ENCODE peak calls at places on chromosomes 3 and 15, in nine cellular contexts. H is fibroblast of pulmonary artery; L is activated naive CD8-positive, alpha-beta T cell treated with anti-CD3 and anti-CD28 coated beads for 36 hours; M is psoas muscle; D is GM13976; Z is T-helper 2 cell; A is LHCN-M2; Y is activated CD4-positive, alpha-beta memory T cell treated with anti-CD3 and anti-CD28 coated beads for 36 hours; I is HFFc6. C is an unnamed sample.

GRCh38 chr3:102722317-102722716 is 287.5 kb downstream of the ZPLD1 start:
- DNase-seq in H (no peak), Y (no peak), L (no peak), A (no peak), M (no peak), I (no peak), Z (no peak), D (no peak), C (no peak)

GRCh38 chr15:31214158-31214863 is 112.3 kb upstream of the KLF13 start:
- DNase-seq in Z (peak), Y (peak), D (no peak), H (no peak), A (no peak), L (no peak), M (no peak), I (no peak), C (no peak)

GRCh38 chr3:188322135-188322892 is 168.4 kb downstream of the LPP start:
- DNase-seq in A (no peak), Y (no peak), I (no peak), M (no peak), L (no peak), Z (no peak), D (no peak), H (no peak), C (no peak)

GRCh38 chr3:62677926-62678325 is 197.3 kb downstream of the CADPS start:
- DNase-seq in H (no peak), Z (no peak), I (no peak), Y (no peak), L (no peak), D (no peak), A (no peak), M (no peak), C (no peak)

GRCh38 chr15:81032818-81033217 is 32.1 kb downstream of the TLNRD1 start:
- DNase-seq in Y (no peak), M (no peak), A (no peak), D (no peak), L (no peak), H (no peak), I (no peak), Z (peak), C (no peak)

GRCh38 chr3:115937054-115937453 is 313.7 kb downstream of the GAP43 start:
- DNase-seq in L (no peak), Y (no peak), M (no peak), D (no peak), A (no peak), H (peak), Z (no peak), I (no peak), C (no peak)

GRCh38 chr3:14803101-14803980 is 15.4 kb upstream of the FGD5 start:
- DNase-seq in D (no peak), Y (peak), H (no peak), L (peak), M (no peak), A (peak), I (no peak), Z (peak), C (no peak)

GRCh38 chr15:71386448-71387236 is 271.4 kb downstream of the THSD4 start:
- DNase-seq in L (no peak), I (no peak), D (no peak), H (peak), Z (peak), Y (no peak), M (no peak), A (peak), C (no peak)

GRCh38 chr15:62124176-62124952 is 40.7 kb downstream of the C2CD4B start:
- DNase-seq in Y (no peak), M (no peak), D (no peak), I (no peak), A (no peak), H (peak), Z (no peak), L (no peak), C (no peak)

GRCh38 chr3:46417841-46418611 is 11.0 kb downstream of the CCRL2 start:
- DNase-seq in H (no peak), M (no peak), A (no peak), Z (no peak), D (no peak), I (no peak), Y (no peak), L (no peak), C (no peak)

GRCh38 chr15:79380755-79381499 is 51.2 kb upstream of the MINAR1 start:
- DNase-seq in M (peak), L (peak), Y (peak), D (peak), I (peak), H (peak), A (peak), Z (peak), C (peak)

GRCh38 chr15:70432924-70433500 is 330.3 kb downstream of the UACA start:
- DNase-seq in M (no peak), A (no peak), H (no peak), I (no peak), Y (no peak), Z (no peak), D (no peak), L (no peak), C (no peak)

C was measured in T-helper 1 cell.